ENCODE peak calls at places on chromosomes 1 and 21, in six cellular contexts. M is left ventricle myocardium inferior; O is heart left ventricle; N is effector memory CD4-positive, alpha-beta T cell; Q is right lobe of liver; Z is psoas muscle. T is an unnamed sample.
A peak's percentile ranks its signal among the peaks of the same experiment; 100 is the strongest.

GRCh38 chr21:14752006-14752909 is 206.1 kb upstream of the SAMSN1 start:
- DNase-seq in M (no peak), O (no peak), N (no peak), Q (no peak), Z (no peak), T (no peak)

GRCh38 chr1:17437260-17438175 is 2.0 kb downstream of the RCC2 start:
- DNase-seq in M (peak; percentile 46), O (peak; percentile 68), N (peak; percentile 35), Q (peak; percentile 61), Z (peak; percentile 51), T (peak; percentile 76)

GRCh38 chr1:240888039-240888786 is 276.3 kb upstream of the GREM2 start:
- DNase-seq in M (no peak), O (no peak), N (no peak), Q (peak; percentile 56), Z (no peak), T (no peak)

GRCh38 chr1:19645544-19646252 is 1.6 kb downstream of the NBL1 start:
- DNase-seq in M (no peak), O (no peak), N (no peak), Q (no peak), Z (no peak), T (peak; percentile 62)

GRCh38 chr1:229879746-229880145 is 187.3 kb upstream of the GALNT2 start:
- DNase-seq in M (no peak), O (no peak), N (no peak), Q (no peak), Z (no peak), T (no peak)

GRCh38 chr1:22123071-22123390 is 19.9 kb downstream of the WNT4 start:
- DNase-seq in M (no peak), O (no peak), N (no peak), Q (no peak), Z (no peak), T (peak; percentile 60)

GRCh38 chr1:186325239-186325638 is 49.8 kb downstream of the TPR start:
- DNase-seq in M (no peak), O (no peak), N (no peak), Q (no peak), Z (no peak), T (no peak)

GRCh38 chr1:25590096-25590824 is 26.3 kb upstream of the MAN1C1 start:
- DNase-seq in M (peak; percentile 49), O (no peak), N (no peak), Q (no peak), Z (peak; percentile 47), T (peak; percentile 45)

GRCh38 chr1:31919591-31919990 is 18.6 kb downstream of the PTP4A2 start:
- DNase-seq in M (no peak), O (no peak), N (no peak), Q (no peak), Z (no peak), T (no peak)

GRCh38 chr1:214475331-214475730 is 76.1 kb downstream of the PTPN14 start:
- DNase-seq in M (no peak), O (no peak), N (no peak), Q (no peak), Z (no peak), T (no peak)

GRCh38 chr1:214473392-214473791 is 78.0 kb downstream of the PTPN14 start:
- DNase-seq in M (no peak), O (no peak), N (no peak), Q (no peak), Z (no peak), T (no peak)

GRCh38 chr1:214476229-214476957 is 75.0 kb downstream of the PTPN14 start:
- DNase-seq in M (no peak), O (no peak), N (no peak), Q (no peak), Z (no peak), T (no peak)

GRCh38 chr1:214475746-214476145 is 75.7 kb downstream of the PTPN14 start:
- DNase-seq in M (no peak), O (no peak), N (no peak), Q (no peak), Z (no peak), T (no peak)

GRCh38 chr1:214474467-214474866 is 76.9 kb downstream of the PTPN14 start:
- DNase-seq in M (no peak), O (no peak), N (no peak), Q (no peak), Z (no peak), T (no peak)
- H3K4me1 ChIP-seq in M (peaks cover 41% of the 10 kb centered on the region), O (peaks cover 25% of the 10 kb centered on the region), N (no peaks in the 10 kb centered on the region), Q (no peaks in the 10 kb centered on the region), Z (peaks cover 67% of the 10 kb centered on the region), T (peaks cover 5% of the 10 kb centered on the region)

GRCh38 chr1:37015713-37016112 is 18.6 kb downstream of the GRIK3 start:
- DNase-seq in M (no peak), O (no peak), N (no peak), Q (no peak), Z (no peak), T (no peak)

GRCh38 chr1:37020653-37021277 is 13.6 kb downstream of the GRIK3 start:
- DNase-seq in M (no peak), O (no peak), N (no peak), Q (no peak), Z (no peak), T (no peak)

GRCh38 chr1:37016121-37016520 is 18.2 kb downstream of the GRIK3 start:
- DNase-seq in M (no peak), O (no peak), N (no peak), Q (no peak), Z (no peak), T (no peak)

GRCh38 chr1:37017737-37018136 is 16.6 kb downstream of the GRIK3 start:
- DNase-seq in M (no peak), O (no peak), N (no peak), Q (no peak), Z (no peak), T (no peak)
- H3K27ac ChIP-seq in M (no peak overlapping the region), O (no peak overlapping the region), N (no peak overlapping the region), Q (no peak overlapping the region), Z (no peak overlapping the region), T (no peak overlapping the region)

GRCh38 chr21:37873655-37874054 is 42.6 kb downstream of the KCNJ6 start:
- DNase-seq in M (no peak), O (no peak), N (no peak), Q (no peak), Z (no peak), T (no peak)
- H3K4me1 ChIP-seq in M (no peaks in the 10 kb centered on the region), O (no peaks in the 10 kb centered on the region), N (no peaks in the 10 kb centered on the region), Q (no peaks in the 10 kb centered on the region), Z (no peaks in the 10 kb centered on the region), T (no peaks in the 10 kb centered on the region)

GRCh38 chr1:103547840-103548239 is 22.3 kb downstream of the RNPC3 start:
- DNase-seq in M (no peak), O (no peak), N (no peak), Q (no peak), Z (no peak), T (no peak)
- H3K27ac ChIP-seq in M (no peak overlapping the region), O (no peak overlapping the region), N (no peak overlapping the region), Q (no peak overlapping the region), Z (no peak overlapping the region), T (no peak overlapping the region)

GRCh38 chr1:58861076-58861475 is 77.2 kb upstream of the JUN start:
- DNase-seq in M (no peak), O (no peak), N (no peak), Q (no peak), Z (no peak), T (no peak)

GRCh38 chr1:58857673-58858343 is 74.0 kb upstream of the JUN start:
- DNase-seq in M (no peak), O (no peak), N (no peak), Q (no peak), Z (no peak), T (no peak)

GRCh38 chr1:58855351-58856165 is 71.7 kb upstream of the JUN start:
- DNase-seq in M (no peak), O (no peak), N (no peak), Q (no peak), Z (no peak), T (no peak)

GRCh38 chr1:58859769-58860455 is 76.1 kb upstream of the JUN start:
- DNase-seq in M (no peak), O (no peak), N (no peak), Q (no peak), Z (no peak), T (no peak)

DNA sequence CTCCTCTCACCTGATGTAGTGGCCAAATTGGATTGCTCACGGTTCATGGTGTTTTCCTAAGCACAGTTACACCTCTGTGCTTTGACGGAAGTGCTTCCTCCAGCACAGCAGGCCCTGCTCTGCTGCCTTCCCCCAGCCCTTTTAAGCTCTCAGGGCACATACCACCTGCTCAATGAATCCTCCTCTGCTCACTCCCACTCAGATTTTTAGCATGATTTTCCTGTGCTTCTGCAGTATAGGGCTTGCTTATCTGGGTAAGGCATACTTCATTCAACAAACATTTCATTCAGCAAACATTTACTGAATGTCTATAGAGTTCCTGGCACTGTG is 74.5 kb upstream of the JUN start:
- DNase-seq in M (no peak), O (no peak), N (no peak), Q (no peak), Z (no peak), T (no peak)
- H3K4me1 ChIP-seq in M (peaks cover 7% of the 10 kb centered on the region), O (no peaks in the 10 kb centered on the region), N (peaks cover 6% of the 10 kb centered on the region), Q (no peaks in the 10 kb centered on the region), Z (no peaks in the 10 kb centered on the region), T (peaks cover 10% of the 10 kb centered on the region)

GRCh38 chr1:202807367-202807925 is 775 bp downstream of the KDM5B start:
- DNase-seq in M (peak; percentile 25), O (no peak), N (peak; percentile 15), Q (peak; percentile 60), Z (peak; percentile 27), T (peak; percentile 73)

GRCh38 chr1:202809597-202810159 is 1.1 kb upstream of the PCAT6 start:
- DNase-seq in M (no peak), O (no peak), N (no peak), Q (no peak), Z (no peak), T (no peak)

GRCh38 chr1:202810193-202810614 is 550 bp upstream of the PCAT6 start:
- DNase-seq in M (no peak), O (no peak), N (no peak), Q (no peak), Z (no peak), T (no peak)

GRCh38 chr1:202806845-202807366 is 1.3 kb downstream of the KDM5B start:
- DNase-seq in M (peak; percentile 18), O (no peak), N (no peak), Q (peak; percentile 56), Z (no peak), T (peak; percentile 67)

GRCh38 chr1:202807926-202808757 is at the start of gene KDM5B:
- DNase-seq in M (peak; percentile 75), O (peak; percentile 90), N (peak; percentile 54), Q (peak; percentile 78), Z (peak; percentile 70), T (peak; percentile 87)
- H3K27ac ChIP-seq in M (peak within 1 kb of the TSS; percentile 81), O (peak within 1 kb of the TSS; percentile 76), N (peak within 1 kb of the TSS; percentile 65), Q (peak within 1 kb of the TSS; percentile 74), Z (peak within 1 kb of the TSS; percentile 84), T (peak within 1 kb of the TSS; percentile 85)

GRCh38 chr1:30891223-30891552 is 17.4 kb downstream of the SDC3 start:
- DNase-seq in M (no peak), O (no peak), N (no peak), Q (no peak), Z (no peak), T (no peak)
- H3K4me1 ChIP-seq in M (peaks cover 66% of the 10 kb centered on the region), O (peaks cover 30% of the 10 kb centered on the region), N (no peaks in the 10 kb centered on the region), Q (no peaks in the 10 kb centered on the region), Z (peaks cover 10% of the 10 kb centered on the region), T (peaks cover 16% of the 10 kb centered on the region)